ENCODE peak calls at places on chromosomes 13 and 19, in four cellular contexts. S is heart left ventricle, A is sigmoid colon, R is BJ. Q is an unnamed sample.

GRCh38 chr13:28049215-28049614 is 51.2 kb downstream of the FLT3 start:
- DNase-seq in R (no peak), S (no peak), A (no peak), Q (no peak)

GRCh38 chr13:76879876-76880270 is 6.3 kb downstream of the KCTD12 start:
- DNase-seq in R (no peak), S (no peak), A (no peak), Q (no peak)

GRCh38 chr19:42412661-42413076 is 14.5 kb downstream of the LIPE start:
- DNase-seq in A (no peak), R (no peak), S (peak; percentile 53), Q (no peak)

GRCh38 chr13:77300176-77301141 is 26.4 kb downstream of the MYCBP2 start:
- DNase-seq in A (no peak), R (peak; percentile 27), S (no peak), Q (no peak)

GRCh38 chr13:33918199-33918932 is 100.4 kb downstream of the RFC3 start:
- DNase-seq in A (no peak), R (peak; percentile 9), S (no peak), Q (no peak)

GRCh38 chr19:45071969-45072790 is 4.1 kb downstream of the ZNF296 start:
- DNase-seq in S (no peak), A (no peak), R (no peak), Q (no peak)

GRCh38 chr13:99265823-99266426 is 7.7 kb upstream of the GPR18 start:
- DNase-seq in R (no peak), A (no peak), S (no peak), Q (no peak)

GRCh38 chr13:109095126-109095525 is 465.7 kb downstream of the MYO16 start:
- DNase-seq in A (no peak), R (no peak), S (no peak), Q (no peak)

GRCh38 chr13:21014139-21014665 is 47.2 kb downstream of the LATS2 start:
- DNase-seq in R (no peak), A (no peak), S (no peak), Q (no peak)

GRCh38 chr13:50892162-50892944 is 17.2 kb upstream of the RNASEH2B start:
- DNase-seq in A (no peak), S (no peak), R (no peak), Q (peak; percentile 33)

GRCh38 chr13:73547239-73547638 is 488.4 kb downstream of the KLF5 start:
- DNase-seq in R (no peak), A (no peak), S (no peak), Q (no peak)

GRCh38 chr19:38726761-38727301 is 17.4 kb downstream of the CAPN12 start:
- DNase-seq in R (no peak), A (no peak), S (peak; percentile 25), Q (no peak)

GRCh38 chr19:5138606-5139594 is 170.0 kb downstream of the KDM4B start:
- DNase-seq in R (peak; percentile 46), A (no peak), S (peak; percentile 52), Q (no peak)

GRCh38 chr13:71522976-71523517 is 344.0 kb downstream of the DACH1 start:
- DNase-seq in S (no peak), R (no peak), A (no peak), Q (no peak)

GRCh38 chr13:94128430-94128829 is 351.1 kb downstream of the DCT start:
- DNase-seq in R (no peak), S (peak; percentile 51), A (peak; percentile 68), Q (no peak)

GRCh38 chr19:23810496-23810895 is 51.8 kb upstream of the ZNF681 start:
- DNase-seq in A (no peak), S (no peak), R (no peak), Q (no peak)

GRCh38 chr19:33397536-33398360 is 24.2 kb downstream of the CEBPG start:
- DNase-seq in R (no peak), A (peak; percentile 60), S (no peak), Q (peak; percentile 46)

GRCh38 chr19:35895911-35896642 is 4.3 kb downstream of the NFKBID start:
- DNase-seq in S (no peak), A (no peak), R (no peak), Q (no peak)

GRCh38 chr13:20940083-20940482 is 37.5 kb upstream of the XPO4 start:
- DNase-seq in S (no peak), R (peak; percentile 66), A (no peak), Q (no peak)

GRCh38 chr13:70391678-70392077 is 283.4 kb upstream of the KLHL1 start:
- DNase-seq in S (no peak), R (no peak), A (no peak), Q (no peak)

GRCh38 chr13:51697855-51698254 is 106.1 kb downstream of the DHRS12 start:
- DNase-seq in S (no peak), R (no peak), A (no peak), Q (no peak)

GRCh38 chr13:26482451-26483197 is 74.9 kb upstream of the WASF3 start:
- DNase-seq in A (peak; percentile 72), R (no peak), S (peak; percentile 51), Q (peak; percentile 71)

GRCh38 chr13:31755803-31756212 is 16.5 kb downstream of the RXFP2 start:
- DNase-seq in S (no peak), A (no peak), R (peak; percentile 82), Q (no peak)

GRCh38 chr13:27375686-27376326 is 48.6 kb upstream of the GTF3A start:
- DNase-seq in A (peak; percentile 74), R (no peak), S (peak; percentile 54), Q (peak; percentile 83)

GRCh38 chr13:110371550-110372465 is 64.7 kb downstream of the COL4A2 start:
- DNase-seq in S (no peak), A (no peak), R (no peak), Q (no peak)

GRCh38 chr19:4972509-4973230 is 3.8 kb downstream of the KDM4B start:
- DNase-seq in R (no peak), A (no peak), S (no peak), Q (no peak)

GRCh38 chr19:14005381-14006084 is 587 bp downstream of the RFX1 start:
- DNase-seq in R (no peak), S (peak; percentile 92), A (peak; percentile 96), Q (peak; percentile 96)

GRCh38 chr13:50474094-50474654 is 369.3 kb downstream of the DLEU7 start:
- DNase-seq in S (no peak), R (no peak), A (no peak), Q (no peak)

GRCh38 chr19:58033741-58034475 is at the start of gene ZSCAN1:
- DNase-seq in R (no peak), A (peak; percentile 89), S (peak; percentile 95), Q (peak; percentile 99)

GRCh38 chr19:4713384-4713951 is 10.2 kb downstream of the DPP9 start:
- DNase-seq in A (peak; percentile 96), S (peak; percentile 91), R (peak; percentile 77), Q (no peak)

GRCh38 chr19:49157445-49158224 is at the start of gene TRPM4:
- DNase-seq in R (peak; percentile 13), A (peak; percentile 93), S (peak; percentile 97), Q (peak; percentile 96)
- TF ChIP-seq CTCF in R (no peak), A (no peak), S (no peak), Q (no peak)

DNA sequence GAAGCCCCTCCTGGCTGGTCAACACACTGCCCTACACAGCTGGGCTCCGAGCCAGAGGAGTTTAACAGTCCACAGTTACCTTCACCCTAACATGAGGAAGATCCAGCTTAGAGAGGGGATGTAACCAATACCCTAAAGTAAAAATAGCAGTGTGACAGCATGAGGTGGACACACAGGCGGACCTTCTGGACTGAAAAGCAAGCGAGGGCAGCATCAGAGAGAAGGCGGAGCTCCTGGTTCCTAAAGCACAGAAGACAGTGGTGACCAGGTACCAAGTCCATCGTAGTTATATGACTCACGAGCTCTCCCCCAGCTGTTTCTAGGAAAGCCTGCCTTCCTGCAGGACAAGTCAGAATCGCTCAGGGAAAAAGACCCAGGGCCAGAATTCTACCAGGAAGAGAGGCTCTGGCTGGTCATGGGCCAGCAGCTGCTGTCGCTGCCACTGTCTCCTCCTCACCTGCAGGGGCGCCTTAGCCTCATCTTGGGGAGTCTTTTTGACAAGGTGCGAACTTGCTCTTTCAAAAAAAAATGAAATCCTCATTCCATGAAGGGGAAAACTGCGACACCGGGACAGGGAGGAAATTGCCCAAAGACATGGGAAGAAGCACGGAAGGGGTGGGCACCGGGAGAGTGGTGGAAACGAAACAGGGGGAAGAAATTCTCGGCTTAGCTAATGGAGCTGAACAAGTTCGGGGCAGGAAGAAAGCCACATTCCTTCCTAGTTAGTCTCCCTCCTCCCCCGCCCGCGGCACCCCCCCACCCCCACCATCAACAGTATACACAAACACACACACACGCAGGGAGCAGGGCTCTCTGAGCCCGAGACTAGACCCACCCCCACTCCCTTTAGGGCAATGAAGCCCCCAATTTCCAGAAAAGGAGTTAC is 1.7 kb downstream of the ELL start:
- DNase-seq in S (peak; percentile 56), R (peak; percentile 34), A (peak; percentile 87), Q (peak; percentile 59)
- TF ChIP-seq CTCF in S (peak; percentile 59), R (peak; percentile 68), A (peak; percentile 75), Q (peak; percentile 21)

DNA sequence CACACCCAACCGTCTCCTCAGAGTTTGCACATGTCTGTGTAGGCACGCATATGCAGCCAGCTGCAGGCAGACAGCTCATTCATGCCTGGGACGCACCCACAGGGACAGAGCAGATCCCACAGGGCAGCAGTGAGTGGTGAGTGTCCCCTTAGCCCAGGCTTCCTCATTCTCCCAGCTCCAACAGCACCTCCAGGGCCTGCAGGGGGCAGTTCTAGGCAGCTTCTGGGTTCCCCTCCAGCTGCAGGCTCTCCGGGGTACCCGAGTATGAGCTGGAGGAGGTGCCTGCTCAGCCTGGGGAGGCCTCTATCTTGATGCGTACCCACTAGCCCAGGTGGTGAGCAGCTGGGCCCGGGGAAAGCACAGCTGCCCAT is 1.3 kb upstream of the SHANK1 start:
- DNase-seq in A (no peak), R (no peak), S (no peak), Q (no peak)
- TF ChIP-seq CTCF in A (no peak), R (peak; percentile 46), S (no peak), Q (no peak)

GRCh38 chr13:75372517-75372916 is 109.5 kb downstream of the TBC1D4 start:
- DNase-seq in A (no peak), S (no peak), R (no peak), Q (no peak)
- TF ChIP-seq CTCF in A (peak; percentile 35), S (peak; percentile 83), R (peak; percentile 69), Q (peak; percentile 85)

Q was measured in glutamatergic neuron.